ENCODE peak calls at places on chromosomes 2 and 18, in seven cellular contexts. G is adrenal gland; U is mucosa of gallbladder; V is AG08395; S is SK-MEL-5; Z is activated naive CD4-positive, alpha-beta T cell treated with anti-CD3 and anti-CD28 coated beads for 36 hours; H is NCI-H460. O is an unnamed sample.

GRCh38 chr18:42030586-42031182 is 75.7 kb downstream of the PIK3C3 start:
- DNase-seq in Z (no peak), G (peak), S (peak), U (no peak), V (peak), H (peak), O (no peak)

GRCh38 chr18:23306842-23307241 is 146.2 kb upstream of the RIOK3 start:
- DNase-seq in Z (no peak), S (no peak), V (no peak), G (no peak), U (no peak), H (no peak), O (no peak)

GRCh38 chr2:197034969-197035368 is 108.5 kb upstream of the PGAP1 start:
- DNase-seq in Z (peak), V (no peak), G (no peak), U (no peak), S (no peak), H (no peak), O (no peak)

GRCh38 chr2:201472411-201472810 is 20.9 kb downstream of the STRADB start:
- DNase-seq in H (no peak), S (no peak), G (no peak), Z (no peak), U (no peak), V (no peak), O (no peak)

GRCh38 chr2:10039658-10040410 is 3.5 kb upstream of the KLF11 start:
- DNase-seq in S (no peak), V (no peak), U (no peak), G (peak), H (no peak), Z (no peak), O (no peak)

GRCh38 chr2:182038579-182038978 is 52.9 kb downstream of the PPP1R1C start:
- DNase-seq in V (peak), H (no peak), G (no peak), Z (no peak), S (no peak), U (no peak), O (peak)

GRCh38 chr2:158482594-158482993 is 25.8 kb downstream of the PKP4 start:
- DNase-seq in S (no peak), H (no peak), U (no peak), G (no peak), V (no peak), Z (no peak), O (no peak)

GRCh38 chr2:230327418-230328154 is 593 bp downstream of the SP140L start:
- DNase-seq in S (no peak), H (no peak), G (no peak), V (no peak), U (no peak), Z (peak), O (peak)

GRCh38 chr2:17768894-17769293 is 15.0 kb downstream of the GEN1 start:
- DNase-seq in V (no peak), S (no peak), H (no peak), U (no peak), Z (no peak), G (no peak), O (no peak)

GRCh38 chr2:51013060-51013746 is 18.7 kb downstream of the NRXN1 start:
- DNase-seq in H (no peak), U (no peak), S (no peak), G (no peak), V (no peak), Z (no peak), O (peak)

GRCh38 chr18:55328301-55328700 is 259.7 kb downstream of the TCF4 start:
- DNase-seq in V (no peak), G (no peak), S (no peak), U (no peak), Z (no peak), H (no peak), O (no peak)

GRCh38 chr2:95007822-95008221 is 17.7 kb upstream of the MAL start:
- DNase-seq in S (no peak), V (no peak), G (no peak), Z (no peak), U (no peak), H (no peak), O (no peak)

GRCh38 chr2:173991857-173992588 is 26.9 kb upstream of the SP3 start:
- DNase-seq in Z (no peak), H (no peak), V (peak), S (no peak), G (no peak), U (no peak), O (peak)

GRCh38 chr2:27710640-27711430 is 47.1 kb downstream of the SLC4A1AP start:
- DNase-seq in G (no peak), U (no peak), S (no peak), H (no peak), Z (peak), V (no peak), O (no peak)

GRCh38 chr2:43226558-43226954 is at the start of gene ZFP36L2:
- DNase-seq in V (peak), U (peak), Z (peak), S (peak), H (peak), G (peak), O (peak)

GRCh38 chr2:38439807-38440300 is 62.8 kb upstream of the ATL2 start:
- DNase-seq in S (peak), G (no peak), Z (no peak), V (no peak), H (no peak), U (no peak), O (no peak)

GRCh38 chr2:185208261-185208660 is 530.3 kb upstream of the FSIP2 start:
- DNase-seq in S (peak), V (no peak), Z (peak), G (no peak), U (peak), H (peak), O (peak)

GRCh38 chr2:233966388-233966787 is 49.2 kb downstream of the TRPM8 start:
- DNase-seq in H (no peak), U (no peak), Z (no peak), V (peak), G (no peak), S (peak), O (no peak)

GRCh38 chr2:36507408-36507812 is 90.6 kb downstream of the FEZ2 start:
- DNase-seq in G (peak), Z (peak), S (peak), U (peak), H (peak), V (peak), O (peak)

GRCh38 chr2:240520143-240520973 is 37.4 kb downstream of the ANKMY1 start:
- DNase-seq in S (no peak), Z (no peak), V (peak), U (no peak), G (no peak), H (no peak), O (no peak)

GRCh38 chr18:60568211-60568610 is 195.6 kb upstream of the MC4R start:
- DNase-seq in H (no peak), Z (no peak), S (no peak), V (peak), G (no peak), U (no peak), O (no peak)

GRCh38 chr2:128560718-128561117 is 242.1 kb upstream of the HS6ST1 start:
- DNase-seq in U (no peak), S (no peak), G (no peak), Z (no peak), V (no peak), H (no peak), O (no peak)

GRCh38 chr2:29443627-29444026 is 328.4 kb downstream of the CLIP4 start:
- DNase-seq in Z (no peak), U (no peak), H (no peak), V (no peak), G (no peak), S (peak), O (peak)

GRCh38 chr2:179443175-179443574 is 178.5 kb upstream of the SESTD1 start:
- DNase-seq in Z (no peak), H (no peak), S (no peak), U (no peak), V (no peak), G (no peak), O (no peak)

GRCh38 chr18:40917096-40917495 is 1037.9 kb upstream of the PIK3C3 start:
- DNase-seq in G (no peak), H (no peak), V (peak), U (no peak), Z (no peak), S (no peak), O (no peak)

GRCh38 chr2:128466377-128467175 is 147.9 kb upstream of the HS6ST1 start:
- DNase-seq in V (no peak), H (no peak), S (no peak), Z (no peak), G (peak), U (peak), O (no peak)

GRCh38 chr2:131023758-131024157 is 69.5 kb downstream of the FAM168B start:
- DNase-seq in S (no peak), H (no peak), V (no peak), G (no peak), U (no peak), Z (no peak), O (no peak)

GRCh38 chr2:55751966-55752365 is 58.3 kb upstream of the PNPT1 start:
- DNase-seq in V (no peak), H (no peak), U (no peak), G (no peak), Z (no peak), S (no peak), O (no peak)

GRCh38 chr18:28855524-28855923 is 678.6 kb upstream of the CDH2 start:
- DNase-seq in G (no peak), S (no peak), Z (no peak), H (peak), V (peak), U (no peak), O (no peak)

GRCh38 chr2:42110287-42110973 is 58.7 kb upstream of the EML4 start:
- DNase-seq in G (peak), U (no peak), V (peak), H (no peak), S (no peak), Z (no peak), O (no peak)

GRCh38 chr2:121303531-121304263 is 18.7 kb upstream of the TFCP2L1 start:
- DNase-seq in V (no peak), G (no peak), S (no peak), U (no peak), Z (no peak), H (no peak), O (no peak)

GRCh38 chr18:61398961-61399632 is 65.9 kb downstream of the CDH20 start:
- DNase-seq in U (no peak), G (no peak), S (no peak), Z (no peak), H (no peak), V (peak), O (no peak)

GRCh38 chr18:10020176-10020575 is 106.4 kb downstream of the VAPA start:
- DNase-seq in U (no peak), S (no peak), Z (no peak), G (no peak), H (no peak), V (no peak), O (no peak)

GRCh38 chr18:28523758-28524475 is 347.0 kb upstream of the CDH2 start:
- DNase-seq in U (no peak), S (no peak), Z (no peak), G (no peak), V (no peak), H (no peak), O (no peak)

GRCh38 chr2:111679202-111679601 is 204.8 kb downstream of the ANAPC1 start:
- DNase-seq in G (no peak), V (no peak), H (no peak), S (no peak), Z (no peak), U (no peak), O (no peak)

GRCh38 chr2:11872247-11872947 is 126.0 kb downstream of the LPIN1 start:
- DNase-seq in U (no peak), V (no peak), H (no peak), S (no peak), G (no peak), Z (peak), O (no peak)

GRCh38 chr2:11437602-11438001 is 28.4 kb downstream of the E2F6 start:
- DNase-seq in U (no peak), G (no peak), H (no peak), Z (no peak), S (no peak), V (no peak), O (no peak)

GRCh38 chr2:194870974-194871535 is 786.0 kb upstream of the SLC39A10 start:
- DNase-seq in S (no peak), Z (no peak), G (no peak), U (no peak), V (no peak), H (no peak), O (no peak)

O was measured in SJCRH30.